ENCODE peak calls at places on chromosomes 3 and 15, in five cellular contexts. One of them, this sample, is unnamed. For H3K36me3, the result is how much of the 10 kb centered on the place peaks cover.

GRCh38 chr3:123861081-123861836 is 22.9 kb downstream of the MYLK start:
- DNase-seq in pancreas: no peak
- DNase-seq in ovary: no peak
- DNase-seq in tibial artery: no peak
- DNase-seq in neural progenitor cell: no peak
- DNase-seq in this sample: no peak

GRCh38 chr15:76866716-76867321 is 38.3 kb downstream of the SCAPER start:
- DNase-seq in pancreas: no peak
- DNase-seq in ovary: no peak
- DNase-seq in tibial artery: no peak
- DNase-seq in neural progenitor cell: peak
- DNase-seq in this sample: no peak

GRCh38 chr3:37526511-37526910 is 335.2 kb upstream of the CTDSPL start:
- DNase-seq in pancreas: no peak
- DNase-seq in ovary: peak
- DNase-seq in tibial artery: peak
- DNase-seq in neural progenitor cell: no peak
- DNase-seq in this sample: no peak

GRCh38 chr3:72538070-72538745 is 310.0 kb downstream of the SHQ1 start:
- DNase-seq in pancreas: no peak
- DNase-seq in ovary: no peak
- DNase-seq in tibial artery: no peak
- DNase-seq in neural progenitor cell: no peak
- DNase-seq in this sample: no peak

GRCh38 chr15:81157195-81157938 is 23.3 kb downstream of the CFAP161 start:
- DNase-seq in pancreas: no peak
- DNase-seq in ovary: no peak
- DNase-seq in tibial artery: no peak
- DNase-seq in neural progenitor cell: no peak
- DNase-seq in this sample: no peak

GRCh38 chr3:37520802-37521350 is 340.8 kb upstream of the CTDSPL start:
- DNase-seq in pancreas: no peak
- DNase-seq in ovary: no peak
- DNase-seq in tibial artery: no peak
- DNase-seq in neural progenitor cell: no peak
- DNase-seq in this sample: no peak

GRCh38 chr3:5330152-5330810 is 142.8 kb downstream of the EDEM1 start:
- DNase-seq in pancreas: no peak
- DNase-seq in ovary: no peak
- DNase-seq in tibial artery: no peak
- DNase-seq in neural progenitor cell: no peak
- DNase-seq in this sample: peak

GRCh38 chr15:31471731-31472430 is 145.2 kb downstream of the KLF13 start:
- DNase-seq in pancreas: no peak
- DNase-seq in ovary: peak
- DNase-seq in tibial artery: peak
- DNase-seq in neural progenitor cell: no peak
- DNase-seq in this sample: peak

GRCh38 chr3:138072816-138073215 is 42.6 kb downstream of the DZIP1L start:
- DNase-seq in pancreas: no peak
- DNase-seq in ovary: no peak
- DNase-seq in tibial artery: no peak
- DNase-seq in neural progenitor cell: peak
- DNase-seq in this sample: no peak

GRCh38 chr3:137930976-137931375 is 79.0 kb upstream of the CLDN18 start:
- DNase-seq in pancreas: no peak
- DNase-seq in ovary: no peak
- DNase-seq in tibial artery: no peak
- DNase-seq in neural progenitor cell: no peak
- DNase-seq in this sample: no peak

GRCh38 chr3:65714138-65714537 is 324.6 kb downstream of the MAGI1 start:
- DNase-seq in pancreas: no peak
- DNase-seq in ovary: no peak
- DNase-seq in tibial artery: peak
- DNase-seq in neural progenitor cell: no peak
- DNase-seq in this sample: peak

GRCh38 chr3:13647314-13648059 is 98.6 kb downstream of the FBLN2 start:
- DNase-seq in pancreas: no peak
- DNase-seq in ovary: no peak
- DNase-seq in tibial artery: no peak
- DNase-seq in neural progenitor cell: no peak
- DNase-seq in this sample: no peak

GRCh38 chr3:27696906-27697305 is 25.2 kb downstream of the EOMES start:
- DNase-seq in pancreas: no peak
- DNase-seq in ovary: no peak
- DNase-seq in tibial artery: no peak
- DNase-seq in neural progenitor cell: peak
- DNase-seq in this sample: no peak

GRCh38 chr3:195859061-195859845 is 47.5 kb upstream of the MUC4 start:
- DNase-seq in pancreas: peak
- DNase-seq in ovary: peak
- DNase-seq in tibial artery: peak
- DNase-seq in neural progenitor cell: peak
- DNase-seq in this sample: no peak

GRCh38 chr15:41879321-41879845 is 14.5 kb downstream of the SPTBN5 start:
- DNase-seq in pancreas: no peak
- DNase-seq in ovary: no peak
- DNase-seq in tibial artery: no peak
- DNase-seq in neural progenitor cell: no peak
- DNase-seq in this sample: no peak

GRCh38 chr3:67109651-67110204 is 111.6 kb downstream of the KBTBD8 start:
- DNase-seq in pancreas: no peak
- DNase-seq in ovary: no peak
- DNase-seq in tibial artery: no peak
- DNase-seq in neural progenitor cell: peak
- DNase-seq in this sample: peak

GRCh38 chr15:37008205-37008604 is 92.1 kb downstream of the MEIS2 start:
- DNase-seq in pancreas: no peak
- DNase-seq in ovary: no peak
- DNase-seq in tibial artery: no peak
- DNase-seq in neural progenitor cell: no peak
- DNase-seq in this sample: no peak

GRCh38 chr3:8736436-8736835 is 2.8 kb downstream of the CAV3 start:
- DNase-seq in pancreas: no peak
- DNase-seq in ovary: no peak
- DNase-seq in tibial artery: no peak
- DNase-seq in neural progenitor cell: no peak
- DNase-seq in this sample: no peak

GRCh38 chr3:157088506-157089454 is 71.2 kb downstream of the CCNL1 start:
- DNase-seq in pancreas: peak
- DNase-seq in ovary: peak
- DNase-seq in tibial artery: peak
- DNase-seq in neural progenitor cell: peak
- DNase-seq in this sample: no peak

GRCh38 chr15:68602484-68603240 is 23.9 kb downstream of the CORO2B start:
- DNase-seq in pancreas: no peak
- DNase-seq in ovary: no peak
- DNase-seq in tibial artery: no peak
- DNase-seq in neural progenitor cell: no peak
- DNase-seq in this sample: no peak

GRCh38 chr15:99704444-99704838 is 28.8 kb downstream of the LYSMD4 start:
- DNase-seq in pancreas: no peak
- DNase-seq in ovary: peak
- DNase-seq in tibial artery: no peak
- DNase-seq in neural progenitor cell: peak
- DNase-seq in this sample: peak

GRCh38 chr3:82581350-82581749 is 819.9 kb upstream of the GBE1 start:
- DNase-seq in pancreas: no peak
- DNase-seq in ovary: no peak
- DNase-seq in tibial artery: no peak
- DNase-seq in neural progenitor cell: no peak
- DNase-seq in this sample: no peak

GRCh38 chr3:118974356-118975097 is 60.1 kb downstream of the IGSF11 start:
- DNase-seq in pancreas: no peak
- DNase-seq in ovary: no peak
- DNase-seq in tibial artery: no peak
- DNase-seq in neural progenitor cell: no peak
- DNase-seq in this sample: no peak

GRCh38 chr15:58407366-58407765 is 24.4 kb upstream of the LIPC start:
- DNase-seq in pancreas: no peak
- DNase-seq in ovary: no peak
- DNase-seq in tibial artery: no peak
- DNase-seq in neural progenitor cell: peak
- DNase-seq in this sample: no peak

GRCh38 chr15:82750831-82751181 is 41.1 kb upstream of the AP3B2 start:
- DNase-seq in pancreas: no peak
- DNase-seq in ovary: no peak
- DNase-seq in tibial artery: no peak
- DNase-seq in neural progenitor cell: no peak
- DNase-seq in this sample: no peak

GRCh38 chr3:48414376-48415250 is 15.3 kb downstream of the PLXNB1 start:
- DNase-seq in pancreas: peak
- DNase-seq in ovary: no peak
- DNase-seq in tibial artery: peak
- DNase-seq in neural progenitor cell: no peak
- DNase-seq in this sample: no peak

GRCh38 chr3:8584661-8585060 is 59.9 kb downstream of the SSUH2 start:
- DNase-seq in pancreas: no peak
- DNase-seq in ovary: no peak
- DNase-seq in tibial artery: no peak
- DNase-seq in neural progenitor cell: no peak
- DNase-seq in this sample: no peak

GRCh38 chr3:134373942-134374790 is at the start of gene AMOTL2:
- DNase-seq in pancreas: peak
- DNase-seq in ovary: peak
- DNase-seq in tibial artery: peak
- DNase-seq in neural progenitor cell: peak
- DNase-seq in this sample: peak

GRCh38 chr3:197829397-197830045 is 38.5 kb downstream of the LRCH3 start:
- DNase-seq in pancreas: no peak
- DNase-seq in ovary: no peak
- DNase-seq in tibial artery: no peak
- DNase-seq in neural progenitor cell: no peak
- DNase-seq in this sample: no peak

GRCh38 chr3:197833930-197834715 is 43.1 kb downstream of the LRCH3 start:
- DNase-seq in pancreas: no peak
- DNase-seq in ovary: no peak
- DNase-seq in tibial artery: no peak
- DNase-seq in neural progenitor cell: no peak
- DNase-seq in this sample: no peak

GRCh38 chr3:197835509-197835908 is 44.5 kb downstream of the LRCH3 start:
- DNase-seq in pancreas: no peak
- DNase-seq in ovary: no peak
- DNase-seq in tibial artery: no peak
- DNase-seq in neural progenitor cell: no peak
- DNase-seq in this sample: no peak

GRCh38 chr3:197830967-197831313 is 39.9 kb downstream of the LRCH3 start:
- DNase-seq in pancreas: no peak
- DNase-seq in ovary: no peak
- DNase-seq in tibial artery: no peak
- DNase-seq in neural progenitor cell: no peak
- DNase-seq in this sample: no peak

GRCh38 chr3:197830308-197830966 is 39.4 kb downstream of the LRCH3 start:
- DNase-seq in pancreas: no peak
- DNase-seq in ovary: no peak
- DNase-seq in tibial artery: no peak
- DNase-seq in neural progenitor cell: no peak
- DNase-seq in this sample: no peak
- H3K36me3 ChIP-seq in pancreas: under half
- H3K36me3 ChIP-seq in ovary: under half
- H3K36me3 ChIP-seq in tibial artery: half or more
- H3K36me3 ChIP-seq in neural progenitor cell: under half
- H3K36me3 ChIP-seq in this sample: under half

DNA sequence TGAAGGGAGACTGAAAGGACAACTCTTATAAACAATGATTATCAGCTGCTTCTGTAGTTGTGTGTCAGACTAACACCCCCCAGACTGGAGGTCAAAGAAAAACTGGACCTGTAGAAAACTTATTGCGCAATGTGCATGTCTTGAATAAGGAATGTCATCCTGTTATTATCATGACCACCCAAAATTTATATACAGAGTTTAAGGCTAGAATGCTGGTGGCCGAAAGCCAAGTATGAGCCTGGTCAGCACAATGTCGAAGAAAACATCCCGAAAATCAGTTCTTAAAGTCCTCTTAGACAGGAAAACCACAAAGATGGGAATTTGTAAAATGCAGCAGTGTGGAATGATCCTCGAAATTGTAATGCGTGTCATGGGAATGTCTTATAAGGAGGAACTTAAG is 29.3 kb downstream of the RFTN1 start:
- DNase-seq in pancreas: no peak
- DNase-seq in ovary: peak
- DNase-seq in tibial artery: no peak
- DNase-seq in neural progenitor cell: no peak
- DNase-seq in this sample: peak
- H3K36me3 ChIP-seq in pancreas: under half
- H3K36me3 ChIP-seq in ovary: under half
- H3K36me3 ChIP-seq in tibial artery: under half
- H3K36me3 ChIP-seq in neural progenitor cell: under half
- H3K36me3 ChIP-seq in this sample: under half

DNA sequence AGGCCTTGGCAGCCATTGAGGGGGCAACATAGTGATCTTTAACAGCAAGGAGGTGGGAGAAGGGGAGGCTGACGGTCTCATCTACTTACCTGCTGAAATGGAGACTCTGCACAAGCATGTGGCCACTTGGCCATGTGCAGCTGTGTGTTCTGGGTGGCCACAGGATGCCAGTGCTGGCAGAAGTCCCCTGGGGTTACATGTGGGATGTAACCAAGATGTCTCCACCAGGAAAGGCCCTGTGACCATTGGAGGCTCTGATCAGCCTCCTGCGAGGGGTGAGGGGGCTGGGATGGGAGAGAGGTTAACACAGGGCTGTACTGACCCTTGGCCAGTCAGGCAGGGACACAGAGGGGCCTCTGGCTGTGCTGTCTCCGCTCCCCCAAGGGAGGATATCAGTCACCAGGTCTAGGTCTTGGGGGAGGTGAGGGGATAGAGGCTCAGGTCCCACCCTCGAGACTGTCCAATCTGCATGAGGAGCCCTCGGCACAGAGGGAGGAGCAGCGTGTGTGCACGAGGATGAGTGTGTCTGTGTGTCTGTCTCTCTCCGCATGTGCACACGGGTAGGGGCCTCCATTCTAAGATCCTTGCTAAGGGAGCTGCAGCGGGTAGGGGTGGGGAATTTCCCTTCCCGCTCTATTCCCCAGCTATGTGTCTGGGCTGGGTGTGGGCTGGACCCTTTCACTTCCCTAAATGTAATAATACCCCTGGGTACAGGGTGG is 19.5 kb downstream of the PRKCD start:
- DNase-seq in pancreas: no peak
- DNase-seq in ovary: no peak
- DNase-seq in tibial artery: no peak
- DNase-seq in neural progenitor cell: no peak
- DNase-seq in this sample: no peak
- H3K36me3 ChIP-seq in pancreas: under half
- H3K36me3 ChIP-seq in ovary: under half
- H3K36me3 ChIP-seq in tibial artery: half or more
- H3K36me3 ChIP-seq in neural progenitor cell: under half
- H3K36me3 ChIP-seq in this sample: under half

DNA sequence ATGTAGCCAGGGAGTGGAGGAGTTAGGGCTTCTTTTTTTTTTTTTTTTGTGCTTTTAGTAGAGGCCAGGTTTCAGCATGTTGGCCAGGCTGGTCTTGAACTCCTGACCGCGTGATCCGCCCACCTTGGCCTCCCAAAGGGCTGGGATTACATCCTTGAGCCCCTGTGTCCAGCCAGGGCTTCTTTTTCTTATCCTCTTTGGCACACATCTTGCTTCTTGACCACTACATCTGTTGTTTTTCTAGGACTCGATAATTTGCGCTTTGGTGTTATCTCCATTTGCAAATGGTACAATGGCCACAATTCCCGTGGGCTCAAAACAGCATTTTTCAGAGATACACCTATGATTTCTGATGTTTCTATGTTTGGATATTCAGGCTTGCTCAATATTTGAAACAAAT is 4.2 kb downstream of the SKIL start:
- DNase-seq in pancreas: no peak
- DNase-seq in ovary: no peak
- DNase-seq in tibial artery: no peak
- DNase-seq in neural progenitor cell: no peak
- DNase-seq in this sample: no peak
- H3K36me3 ChIP-seq in pancreas: under half
- H3K36me3 ChIP-seq in ovary: under half
- H3K36me3 ChIP-seq in tibial artery: under half
- H3K36me3 ChIP-seq in neural progenitor cell: under half
- H3K36me3 ChIP-seq in this sample: under half

This sample was measured in kidney epithelial cell.